ENCODE peak calls at places on chromosomes 16 and 17, in eight cellular contexts. D, K, X, Q, B, V, U and T are unnamed samples.

GRCh38 chr17:21213491-21214014 is 408 bp downstream of the TMEM11 start:
- DNase-seq in Q (peak), B (peak), U (no peak), K (no peak), D (peak), X (peak), V (no peak), T (peak)

GRCh38 chr17:37327341-37328090 is 48.3 kb upstream of the C17orf78 start:
- DNase-seq in K (peak), U (peak), B (peak), D (no peak), V (peak), X (no peak), Q (no peak), T (no peak)

GRCh38 chr16:3129137-3130131 is 5.4 kb upstream of the ZNF213 start:
- DNase-seq in Q (peak), K (peak), D (no peak), U (no peak), B (peak), V (no peak), X (no peak), T (peak)

GRCh38 chr16:24826817-24827566 is 18.8 kb upstream of the SLC5A11 start:
- DNase-seq in U (no peak), Q (no peak), X (no peak), D (no peak), B (no peak), K (no peak), V (no peak), T (no peak)

GRCh38 chr16:87101903-87102302 is 215.3 kb downstream of the C16orf95 start:
- DNase-seq in V (peak), D (no peak), B (no peak), U (peak), Q (no peak), X (no peak), K (peak), T (no peak)

GRCh38 chr16:73527191-73527590 is 479.3 kb upstream of the ZFHX3 start:
- DNase-seq in X (no peak), U (no peak), B (no peak), V (no peak), Q (no peak), D (no peak), K (no peak), T (no peak)

GRCh38 chr17:28532063-28532960 is 20.1 kb downstream of the UNC119 start:
- DNase-seq in X (no peak), B (no peak), D (no peak), U (no peak), K (no peak), V (no peak), Q (no peak), T (no peak)

GRCh38 chr16:69171325-69172095 is 15.5 kb upstream of the SNTB2 start:
- DNase-seq in V (no peak), D (no peak), X (no peak), U (peak), B (no peak), Q (no peak), K (no peak), T (no peak)

GRCh38 chr16:85399583-85400284 is 213.4 kb upstream of the GSE1 start:
- DNase-seq in X (no peak), B (no peak), K (no peak), U (no peak), Q (no peak), D (no peak), V (no peak), T (no peak)

GRCh38 chr16:53022374-53022773 is 30.3 kb downstream of the CHD9NB start:
- DNase-seq in D (peak), U (no peak), Q (peak), K (peak), V (no peak), X (peak), B (peak), T (no peak)

GRCh38 chr16:86575754-86576557 is 2.4 kb upstream of the FOXL1 start:
- DNase-seq in B (peak), U (peak), K (peak), D (peak), Q (no peak), V (peak), X (peak), T (no peak)

GRCh38 chr16:84952335-84953050 is 58.8 kb downstream of the ZDHHC7 start:
- DNase-seq in K (peak), U (no peak), Q (peak), B (peak), X (peak), V (no peak), D (peak), T (peak)

GRCh38 chr17:48556534-48557401 is 11.9 kb upstream of the HOXB2 start:
- DNase-seq in V (no peak), Q (no peak), B (no peak), D (no peak), X (no peak), K (no peak), U (no peak), T (no peak)

GRCh38 chr17:83079340-83079747 is at the start of gene METRNL:
- DNase-seq in D (peak), B (peak), K (peak), U (no peak), Q (peak), V (no peak), X (peak), T (no peak)